ENCODE peak calls at places on chromosomes 2 and 18, in six cellular contexts. One of them, this sample, is unnamed.
A peak's percentile ranks its signal among the peaks of the same experiment; 100 is the strongest.

GRCh38 chr2:235414422-235414821 is 79.4 kb upstream of the AGAP1 start:
- DNase-seq in heart right ventricle: peak; percentile 56
- DNase-seq in thoracic aorta: no peak
- DNase-seq in BE2C: no peak
- DNase-seq in GM06990: no peak
- DNase-seq in GM12878: no peak
- DNase-seq in this sample: no peak

GRCh38 chr2:99634234-99634633 is 144.4 kb upstream of the REV1 start:
- DNase-seq in heart right ventricle: no peak
- DNase-seq in thoracic aorta: no peak
- DNase-seq in BE2C: no peak
- DNase-seq in GM06990: no peak
- DNase-seq in GM12878: no peak
- DNase-seq in this sample: no peak

GRCh38 chr18:51321696-51322095 is 124.2 kb upstream of the MEX3C start:
- DNase-seq in heart right ventricle: no peak
- DNase-seq in thoracic aorta: no peak
- DNase-seq in BE2C: no peak
- DNase-seq in GM06990: no peak
- DNase-seq in GM12878: no peak
- DNase-seq in this sample: no peak

GRCh38 chr18:41939326-41939725 is 15.7 kb upstream of the PIK3C3 start:
- DNase-seq in heart right ventricle: no peak
- DNase-seq in thoracic aorta: no peak
- DNase-seq in BE2C: no peak
- DNase-seq in GM06990: no peak
- DNase-seq in GM12878: no peak
- DNase-seq in this sample: no peak

GRCh38 chr2:47237375-47238357 is 82.6 kb upstream of the STPG4 start:
- DNase-seq in heart right ventricle: peak; percentile 63
- DNase-seq in thoracic aorta: peak; percentile 17
- DNase-seq in BE2C: peak; percentile 76
- DNase-seq in GM06990: no peak
- DNase-seq in GM12878: no peak
- DNase-seq in this sample: no peak

GRCh38 chr2:9481257-9481922 is 7.0 kb downstream of the IAH1 start:
- DNase-seq in heart right ventricle: no peak
- DNase-seq in thoracic aorta: no peak
- DNase-seq in BE2C: peak; percentile 25
- DNase-seq in GM06990: no peak
- DNase-seq in GM12878: no peak
- DNase-seq in this sample: no peak

GRCh38 chr2:72973566-72974435 is 56.5 kb downstream of the EMX1 start:
- DNase-seq in heart right ventricle: no peak
- DNase-seq in thoracic aorta: no peak
- DNase-seq in BE2C: peak; percentile 61
- DNase-seq in GM06990: no peak
- DNase-seq in GM12878: no peak
- DNase-seq in this sample: peak; percentile 58

GRCh38 chr2:171347591-171348032 is 86.2 kb downstream of the METTL8 start:
- DNase-seq in heart right ventricle: no peak
- DNase-seq in thoracic aorta: no peak
- DNase-seq in BE2C: no peak
- DNase-seq in GM06990: no peak
- DNase-seq in GM12878: no peak
- DNase-seq in this sample: no peak

GRCh38 chr2:105399207-105399861 is 483 bp upstream of the FHL2 start:
- DNase-seq in heart right ventricle: no peak
- DNase-seq in thoracic aorta: no peak
- DNase-seq in BE2C: no peak
- DNase-seq in GM06990: no peak
- DNase-seq in GM12878: no peak
- DNase-seq in this sample: no peak

DNA sequence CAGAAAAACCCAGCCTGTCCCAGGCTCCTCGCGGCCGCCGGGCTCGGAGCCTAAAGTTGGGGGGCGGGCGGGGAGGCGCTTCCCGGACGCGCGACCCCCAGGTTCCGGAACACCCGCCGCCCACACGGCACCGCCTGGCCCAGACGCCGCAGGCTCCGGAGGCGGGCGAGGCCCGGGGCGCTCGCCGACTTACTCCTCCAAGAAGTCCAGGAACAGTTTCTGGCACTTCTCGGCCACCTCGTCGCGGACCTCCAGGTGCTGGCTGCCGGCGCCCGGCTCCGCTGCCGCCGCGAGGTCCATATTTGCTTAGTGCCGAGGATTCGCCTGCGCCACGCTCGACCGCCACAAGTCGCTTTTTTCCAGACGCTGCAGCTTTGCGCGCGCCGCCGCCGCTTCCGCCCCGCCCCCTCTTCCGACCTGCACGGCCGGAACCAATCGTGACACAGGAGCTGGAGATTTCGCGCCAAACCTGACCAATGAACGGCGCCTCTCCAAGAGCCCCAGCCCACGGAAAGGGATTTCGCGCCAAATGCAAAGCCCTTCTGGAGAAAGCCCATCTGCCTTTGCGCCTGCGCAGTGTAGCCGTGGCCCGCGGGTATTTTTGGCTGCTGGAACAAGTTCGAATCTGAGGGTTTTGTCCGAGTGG is at the start of gene MCM6:
- DNase-seq in heart right ventricle: peak; percentile 96
- DNase-seq in thoracic aorta: peak; percentile 92
- DNase-seq in BE2C: peak; percentile 95
- DNase-seq in GM06990: peak; percentile 98
- DNase-seq in GM12878: peak; percentile 94
- DNase-seq in this sample: peak; percentile 96
- TF ChIP-seq CTCF in heart right ventricle: peak; percentile 21
- TF ChIP-seq CTCF in thoracic aorta: peak; percentile 42
- TF ChIP-seq CTCF in BE2C: no peak
- TF ChIP-seq CTCF in GM06990: no peak
- TF ChIP-seq CTCF in GM12878: no peak
- TF ChIP-seq CTCF in this sample: no peak

DNA sequence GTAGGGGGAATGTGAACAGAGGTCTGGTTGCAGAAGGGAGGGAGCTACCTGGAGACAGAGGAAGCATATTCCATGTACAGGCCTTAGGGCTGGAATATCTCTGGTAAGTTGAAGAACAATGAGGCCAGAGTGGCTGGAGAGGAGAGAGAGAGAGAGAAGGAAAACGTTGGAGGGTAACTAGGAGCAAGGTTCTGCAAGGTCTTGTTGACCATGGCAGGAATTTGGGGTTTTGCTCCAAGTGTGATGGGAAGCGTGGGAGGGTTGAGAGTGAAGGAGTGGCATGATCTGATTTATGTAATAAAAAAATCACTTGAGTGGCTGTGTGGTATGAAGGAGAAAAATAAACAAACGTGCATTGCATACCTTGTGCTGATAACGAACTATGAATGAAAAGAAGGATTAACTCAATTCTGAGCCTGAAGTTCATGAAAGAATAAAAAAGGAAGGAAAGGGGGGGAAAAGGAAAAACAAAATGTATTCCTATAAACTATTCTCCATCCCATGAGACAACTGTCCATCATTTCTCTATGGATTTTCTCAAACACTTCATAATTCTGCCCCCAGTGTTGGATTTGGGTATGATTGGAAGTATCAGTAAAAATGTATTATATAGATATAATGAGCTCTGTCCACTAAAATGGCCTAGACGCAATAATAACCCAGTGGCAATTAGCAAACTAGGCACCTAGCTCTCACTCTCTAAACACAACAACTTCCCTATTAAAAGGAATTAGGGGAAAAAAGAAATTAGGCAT is 59.7 kb upstream of the PMAIP1 start:
- DNase-seq in heart right ventricle: no peak
- DNase-seq in thoracic aorta: no peak
- DNase-seq in BE2C: no peak
- DNase-seq in GM06990: no peak
- DNase-seq in GM12878: no peak
- DNase-seq in this sample: no peak
- TF ChIP-seq CTCF in heart right ventricle: no peak
- TF ChIP-seq CTCF in thoracic aorta: no peak
- TF ChIP-seq CTCF in BE2C: peak; percentile 9
- TF ChIP-seq CTCF in GM06990: peak; percentile 11
- TF ChIP-seq CTCF in GM12878: peak; percentile 24
- TF ChIP-seq CTCF in this sample: no peak

GRCh38 chr2:242022550-242023290 is 153.2 kb downstream of the RTP5 start:
- DNase-seq in heart right ventricle: no peak
- DNase-seq in thoracic aorta: no peak
- DNase-seq in BE2C: no peak
- DNase-seq in GM06990: no peak
- DNase-seq in GM12878: no peak
- DNase-seq in this sample: no peak
- TF ChIP-seq CTCF in heart right ventricle: no peak
- TF ChIP-seq CTCF in thoracic aorta: no peak
- TF ChIP-seq CTCF in BE2C: no peak
- TF ChIP-seq CTCF in GM06990: no peak
- TF ChIP-seq CTCF in GM12878: no peak
- TF ChIP-seq CTCF in this sample: no peak

DNA sequence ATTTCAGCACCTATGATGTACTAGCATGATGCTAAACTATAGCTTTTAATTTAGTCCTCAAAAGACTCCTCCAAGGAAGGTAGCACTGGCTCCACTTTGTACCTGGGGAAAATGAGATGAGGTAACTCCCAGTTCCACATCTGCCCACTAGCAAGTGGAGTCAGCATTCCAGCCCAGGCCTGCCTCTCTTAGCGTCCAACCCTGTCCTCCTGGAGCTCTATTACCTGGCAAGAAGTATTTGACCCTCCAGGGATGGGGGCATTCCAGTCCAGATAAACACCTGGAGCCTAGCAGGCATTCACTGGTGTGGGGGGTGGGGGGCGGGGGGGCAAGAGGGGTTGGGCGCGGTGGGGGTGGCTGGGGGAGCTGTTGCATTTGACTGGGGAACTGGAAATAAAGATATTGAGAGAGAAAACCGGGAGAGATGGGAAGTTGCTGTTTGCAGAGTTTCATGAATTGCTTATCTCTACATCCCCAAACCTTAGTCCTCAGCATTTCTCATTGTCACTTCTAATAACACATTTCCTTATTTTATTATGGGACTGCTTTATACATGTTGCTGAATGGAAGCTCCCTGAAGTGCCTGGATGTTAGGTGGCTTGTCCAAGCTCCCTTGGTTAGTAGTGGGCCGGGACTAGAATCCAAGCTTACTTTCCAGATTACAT is 22.0 kb upstream of the FZD5 start:
- DNase-seq in heart right ventricle: no peak
- DNase-seq in thoracic aorta: no peak
- DNase-seq in BE2C: no peak
- DNase-seq in GM06990: no peak
- DNase-seq in GM12878: no peak
- DNase-seq in this sample: no peak
- TF ChIP-seq CTCF in heart right ventricle: no peak
- TF ChIP-seq CTCF in thoracic aorta: no peak
- TF ChIP-seq CTCF in BE2C: no peak
- TF ChIP-seq CTCF in GM06990: no peak
- TF ChIP-seq CTCF in GM12878: no peak
- TF ChIP-seq CTCF in this sample: no peak

GRCh38 chr2:236549165-236549564 is 20.5 kb upstream of the ACKR3 start:
- DNase-seq in heart right ventricle: no peak
- DNase-seq in thoracic aorta: no peak
- DNase-seq in BE2C: no peak
- DNase-seq in GM06990: no peak
- DNase-seq in GM12878: no peak
- DNase-seq in this sample: no peak
- TF ChIP-seq CTCF in heart right ventricle: no peak
- TF ChIP-seq CTCF in thoracic aorta: no peak
- TF ChIP-seq CTCF in BE2C: no peak
- TF ChIP-seq CTCF in GM06990: no peak
- TF ChIP-seq CTCF in GM12878: peak; percentile 23
- TF ChIP-seq CTCF in this sample: no peak